ENCODE peak calls at places on chromosomes 5 and 9, in five cellular contexts. V is left ventricle myocardium inferior, P is esophagus squamous epithelium, E is nephron progenitor cell, C is tibial nerve. A is an unnamed sample.

GRCh38 chr5:139841549-139841948 is 45.9 kb downstream of the PSD2 start:
- DNase-seq in P (no peak), E (no peak), C (no peak), V (no peak), A (no peak)

GRCh38 chr9:108271646-108272349 is 584.0 kb downstream of the ACTL7B start:
- DNase-seq in E (peak; percentile 9), P (no peak), C (no peak), V (no peak), A (no peak)

GRCh38 chr9:34602906-34603305 is 9.0 kb downstream of the RPP25L start:
- DNase-seq in E (no peak), P (no peak), C (no peak), V (no peak), A (no peak)

GRCh38 chr5:760363-761205 is 23.9 kb downstream of the ZDHHC11B start:
- DNase-seq in E (no peak), P (no peak), C (no peak), V (no peak), A (no peak)

GRCh38 chr5:112106878-112107277 is 312.2 kb downstream of the EPB41L4A start:
- DNase-seq in P (no peak), V (no peak), C (no peak), E (no peak), A (no peak)

GRCh38 chr5:149265559-149265958 is 6.1 kb upstream of the AFAP1L1 start:
- DNase-seq in P (no peak), C (no peak), V (no peak), E (no peak), A (no peak)

GRCh38 chr5:140202078-140202477 is 27.1 kb downstream of the CYSTM1 start:
- DNase-seq in V (no peak), C (no peak), E (no peak), P (no peak), A (no peak)

GRCh38 chr9:134606951-134607733 is 34.5 kb upstream of the COL5A1 start:
- DNase-seq in C (no peak), E (no peak), V (no peak), P (no peak), A (no peak)

GRCh38 chr5:124538196-124538595 is 208.2 kb downstream of the ZNF608 start:
- DNase-seq in P (no peak), E (no peak), V (no peak), C (no peak), A (no peak)

GRCh38 chr9:124625084-124625483 is 117.9 kb upstream of the NR5A1 start:
- DNase-seq in C (no peak), P (no peak), E (no peak), V (no peak), A (no peak)

GRCh38 chr5:68780299-68780960 is 313.4 kb upstream of the SLC30A5 start:
- DNase-seq in E (no peak), P (no peak), C (no peak), V (no peak), A (no peak)

GRCh38 chr5:172050070-172050469 is 43.6 kb upstream of the FBXW11 start:
- DNase-seq in V (no peak), P (no peak), C (no peak), E (no peak), A (no peak)

GRCh38 chr5:172048170-172048422 is 41.7 kb upstream of the FBXW11 start:
- DNase-seq in P (no peak), V (no peak), C (no peak), E (no peak), A (no peak)

GRCh38 chr5:172051643-172052362 is 45.4 kb upstream of the FBXW11 start:
- DNase-seq in C (no peak), E (no peak), V (no peak), P (no peak), A (no peak)

GRCh38 chr5:172048539-172049101 is 42.2 kb upstream of the FBXW11 start:
- DNase-seq in E (no peak), P (no peak), C (no peak), V (no peak), A (no peak)

GRCh38 chr5:172049226-172049796 is 42.9 kb upstream of the FBXW11 start:
- DNase-seq in P (no peak), V (no peak), C (no peak), E (no peak), A (no peak)
- TF ChIP-seq CTCF in P (no peak), V (no peak), C (no peak), E (no peak), A (no peak)

DNA sequence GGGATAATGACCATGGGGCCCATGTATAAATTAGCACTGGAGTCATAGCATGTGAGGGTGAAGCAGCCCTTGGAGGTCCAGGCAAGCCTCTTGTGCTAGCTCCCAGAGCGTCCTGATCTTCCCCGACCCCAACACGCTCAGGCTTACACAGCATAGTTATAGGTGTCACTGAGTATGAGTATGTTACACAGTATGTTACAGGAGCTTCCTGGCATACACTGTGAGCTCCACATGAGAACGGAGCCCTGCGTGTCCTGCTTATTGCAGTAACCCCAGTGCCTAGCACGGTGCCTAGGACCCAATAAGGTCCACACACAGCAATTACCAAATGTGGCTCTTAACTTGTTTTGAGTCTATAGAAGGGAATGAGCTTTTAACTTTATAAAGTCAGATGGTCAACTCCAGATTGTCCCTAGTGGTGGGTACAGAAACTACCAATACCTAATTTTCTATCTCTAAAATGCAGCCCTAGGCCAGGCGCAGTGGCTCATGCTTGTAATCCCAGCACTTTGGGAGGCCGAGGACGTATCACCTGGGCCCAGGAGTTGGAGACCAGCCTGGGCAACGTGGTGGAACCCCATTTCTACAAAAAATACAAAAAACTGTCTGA is 64.1 kb downstream of the PLAC8L1 start:
- DNase-seq in E (no peak), V (no peak), P (no peak), C (no peak), A (no peak)
- TF ChIP-seq CTCF in E (peak; percentile 47), V (peak; percentile 56), P (peak; percentile 28), C (no peak), A (peak; percentile 64)

DNA sequence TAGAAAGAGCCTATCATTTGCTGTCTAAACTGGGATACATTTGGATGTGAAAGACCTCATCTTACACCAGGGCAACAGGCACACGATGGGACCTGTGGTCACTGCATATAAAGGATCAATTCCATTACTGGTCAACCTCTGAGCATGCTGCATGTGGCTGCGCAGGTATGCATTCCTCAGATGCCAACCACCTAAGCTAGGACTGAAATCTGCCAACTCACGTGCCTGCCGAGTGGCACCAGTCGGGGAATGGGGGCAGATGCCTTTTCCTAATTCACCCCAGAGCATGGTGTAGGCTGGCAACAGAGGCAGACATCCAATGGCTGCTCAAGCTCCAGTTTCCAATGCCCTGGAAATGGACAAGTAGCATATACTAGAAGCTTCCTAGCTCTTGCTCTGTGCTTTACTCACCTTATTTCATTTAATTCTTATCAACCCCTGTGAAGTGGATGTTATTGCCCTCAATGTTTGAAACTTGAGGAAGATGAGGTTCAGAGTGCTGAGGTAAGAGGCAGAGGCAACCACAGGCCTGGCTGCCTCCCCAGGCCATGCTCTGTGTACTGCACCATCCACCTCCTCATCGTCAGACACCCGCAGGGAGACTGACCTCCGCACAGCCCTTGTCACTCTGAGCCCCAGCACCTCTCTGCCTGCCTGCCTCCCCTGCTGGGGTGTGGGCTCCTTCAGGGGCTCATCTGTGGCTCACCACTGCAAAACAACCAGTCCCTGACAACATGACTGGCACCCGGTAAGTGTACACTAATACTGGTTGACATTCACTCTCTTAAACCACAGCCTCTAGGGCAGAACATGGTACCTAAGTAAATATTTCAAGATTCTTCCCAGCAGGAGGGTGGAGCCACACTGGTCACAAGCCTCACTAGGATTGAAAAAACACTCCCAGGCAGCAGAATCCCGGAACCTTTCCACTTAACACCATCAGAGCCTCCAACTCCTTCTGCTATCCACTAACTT is 228.5 kb downstream of the CRB2 start:
- DNase-seq in E (no peak), V (no peak), C (no peak), P (no peak), A (no peak)
- TF ChIP-seq CTCF in E (no peak), V (no peak), C (no peak), P (no peak), A (no peak)

GRCh38 chr9:37034320-37034937 is 361 bp upstream of the PAX5 start:
- DNase-seq in V (no peak), C (no peak), E (peak; percentile 64), P (no peak), A (no peak)
- TF ChIP-seq CTCF in V (no peak), C (no peak), E (no peak), P (no peak), A (peak; percentile 53)

GRCh38 chr9:128340691-128341434 is 536 bp downstream of the SLC27A4 start:
- DNase-seq in E (peak; percentile 40), C (no peak), P (no peak), V (no peak), A (no peak)
- TF ChIP-seq CTCF in E (no peak), C (no peak), P (no peak), V (no peak), A (no peak)

DNA sequence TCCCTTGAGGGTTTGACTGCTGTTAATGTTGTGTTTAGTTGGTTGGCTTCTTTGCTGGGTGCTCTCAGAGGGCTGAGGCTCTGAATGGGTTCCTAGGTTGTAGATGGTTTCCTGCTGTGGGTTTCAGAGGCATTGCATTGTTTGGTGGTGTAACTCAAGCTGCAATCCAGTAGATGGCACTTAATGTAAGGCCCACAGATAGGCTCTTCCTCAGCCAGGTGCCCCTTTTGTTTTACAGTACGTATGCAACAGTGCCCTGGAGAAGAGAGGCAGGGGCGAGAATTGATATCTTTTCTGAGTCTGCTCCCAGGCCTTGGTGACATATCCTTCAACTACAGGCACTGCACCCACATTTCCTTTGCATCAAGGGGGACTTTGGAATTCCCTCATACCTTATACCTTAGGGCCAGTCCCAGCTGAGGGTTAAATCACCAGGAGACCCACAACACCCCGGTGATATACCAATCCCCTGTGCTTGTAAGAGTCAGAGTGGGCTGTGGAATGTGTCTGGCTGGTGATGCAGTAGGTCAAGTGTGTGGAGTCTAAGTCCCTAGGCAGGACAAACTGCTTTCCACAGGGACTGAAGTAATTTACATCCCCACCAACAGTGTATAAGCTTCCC is 7.0 kb upstream of the UGT3A2 start:
- DNase-seq in P (no peak), C (no peak), E (no peak), V (no peak), A (no peak)
- TF ChIP-seq CTCF in P (no peak), C (no peak), E (no peak), V (no peak), A (no peak)

DNA sequence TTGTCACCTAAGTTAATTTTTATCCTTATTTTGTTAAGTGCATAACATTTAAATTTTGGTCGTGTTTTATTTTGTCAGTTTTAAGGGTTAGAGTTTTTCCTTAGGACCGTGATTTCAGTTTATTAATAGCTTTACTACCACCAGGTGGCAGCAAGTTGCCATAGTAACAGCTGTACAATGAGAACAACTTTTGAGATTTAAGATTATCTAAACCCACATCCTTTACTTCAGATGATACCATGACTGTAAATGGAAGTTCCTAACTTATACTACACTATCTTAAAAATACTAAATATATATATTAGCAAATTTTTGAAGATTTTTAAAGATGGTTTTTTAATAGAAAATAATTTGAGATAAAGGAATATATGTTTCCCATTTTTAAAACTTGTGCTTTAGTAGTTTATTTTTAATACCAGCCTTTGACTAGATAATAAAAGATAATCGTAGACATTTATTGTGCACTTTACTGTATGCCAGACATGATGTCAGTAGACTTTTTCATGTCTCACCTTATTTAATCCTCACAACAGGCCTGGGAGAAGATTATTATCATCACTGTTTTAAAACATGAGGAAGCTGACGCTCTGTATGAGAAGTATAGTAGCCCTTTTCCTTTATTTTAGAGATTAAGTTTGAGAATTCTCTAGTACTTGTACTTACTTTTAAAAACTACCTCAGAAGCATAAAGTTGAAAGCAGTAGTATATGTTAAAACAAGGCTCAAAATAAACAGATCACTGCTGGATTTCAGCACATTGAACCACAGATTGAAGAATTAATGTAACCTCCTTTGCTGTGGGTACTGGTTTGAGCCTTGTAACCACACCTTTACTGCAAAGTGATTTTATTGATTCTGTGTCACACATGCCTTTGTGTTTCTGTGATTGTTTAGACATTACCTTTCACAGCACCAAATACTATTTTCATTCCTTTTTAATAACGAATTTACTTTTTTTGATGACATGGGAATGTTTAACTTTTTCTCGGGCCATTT is 27.5 kb downstream of the SREK1 start:
- DNase-seq in C (no peak), E (peak; percentile 12), P (no peak), V (no peak), A (no peak)
- TF ChIP-seq CTCF in C (peak; percentile 30), E (peak; percentile 36), P (peak; percentile 59), V (peak; percentile 64), A (peak; percentile 75)

A was measured in neural crest cell.